ENCODE peak calls at places on chromosomes 3 and 15, in four cellular contexts. U is epithelial cell of esophagus, E is AG04450, B is neural progenitor cell. F is an unnamed sample.

GRCh38 chr3:72278349-72279067 is 493.6 kb upstream of the PROK2 start:
- DNase-seq in U (no peak), E (no peak), B (no peak), F (no peak)

GRCh38 chr3:42535981-42536784 is 33.7 kb downstream of the VIPR1 start:
- DNase-seq in U (peak), E (no peak), B (peak), F (no peak)

GRCh38 chr3:51739100-51739499 is 32.2 kb downstream of the GRM2 start:
- DNase-seq in U (no peak), E (no peak), B (no peak), F (no peak)

GRCh38 chr3:101279765-101280385 is 40.5 kb downstream of the IMPG2 start:
- DNase-seq in U (peak), E (no peak), B (no peak), F (no peak)

GRCh38 chr3:158313344-158313927 is 203.5 kb downstream of the RSRC1 start:
- DNase-seq in U (peak), E (no peak), B (peak), F (no peak)

GRCh38 chr3:18237251-18238005 is 187.7 kb downstream of the SATB1 start:
- DNase-seq in U (peak), E (no peak), B (no peak), F (peak)

GRCh38 chr3:66200147-66200546 is 20.7 kb upstream of the SLC25A26 start:
- DNase-seq in U (no peak), E (no peak), B (peak), F (no peak)

GRCh38 chr3:37725842-37726241 is 135.8 kb upstream of the CTDSPL start:
- DNase-seq in U (no peak), E (no peak), B (no peak), F (no peak)

GRCh38 chr3:16945330-16945729 is 60.6 kb downstream of the PLCL2 start:
- DNase-seq in U (peak), E (no peak), B (no peak), F (no peak)

GRCh38 chr3:80770106-80771079 is 991.1 kb downstream of the GBE1 start:
- DNase-seq in U (no peak), E (no peak), B (peak), F (no peak)

GRCh38 chr3:62003833-62004232 is 369.5 kb downstream of the FEZF2 start:
- DNase-seq in U (no peak), E (no peak), B (no peak), F (no peak)

GRCh38 chr3:144053121-144053520 is 81.5 kb downstream of the DIPK2A start:
- DNase-seq in U (peak), E (peak), B (no peak), F (peak)

GRCh38 chr3:66394261-66395249 is 106.3 kb downstream of the LRIG1 start:
- DNase-seq in U (no peak), E (no peak), B (no peak), F (no peak)

GRCh38 chr15:97563516-97563915 is 397.0 kb upstream of the ARRDC4 start:
- DNase-seq in U (no peak), E (no peak), B (no peak), F (no peak)

GRCh38 chr15:74307827-74308642 is 59.4 kb downstream of the CYP11A1 start:
- DNase-seq in U (peak), E (no peak), B (peak), F (peak)

GRCh38 chr15:96331942-96332853 is 1.7 kb downstream of the NR2F2 start:
- DNase-seq in U (peak), E (no peak), B (peak), F (no peak)

GRCh38 chr15:40944510-40945296 is 8.6 kb upstream of the CHAC1 start:
- DNase-seq in U (no peak), E (no peak), B (no peak), F (no peak)

GRCh38 chr3:67090472-67090871 is 92.4 kb downstream of the KBTBD8 start:
- DNase-seq in U (peak), E (no peak), B (no peak), F (no peak)

GRCh38 chr15:62740141-62741004 is 302.2 kb upstream of the TPM1 start:
- DNase-seq in U (no peak), E (no peak), B (no peak), F (no peak)

GRCh38 chr3:18890459-18890858 is 257.9 kb upstream of the KCNH8 start:
- DNase-seq in U (no peak), E (no peak), B (no peak), F (no peak)

GRCh38 chr3:27186013-27186412 is 183.2 kb downstream of the NEK10 start:
- DNase-seq in U (no peak), E (no peak), B (no peak), F (no peak)

GRCh38 chr15:84824260-84824690 is 7.1 kb downstream of the ALPK3 start:
- DNase-seq in U (no peak), E (no peak), B (no peak), F (no peak)

GRCh38 chr15:100140527-100141303 is 201.1 kb downstream of the ADAMTS17 start:
- DNase-seq in U (no peak), E (no peak), B (no peak), F (no peak)

GRCh38 chr3:63193647-63194046 is 84.5 kb upstream of the SYNPR start:
- DNase-seq in U (peak), E (no peak), B (peak), F (peak)

GRCh38 chr3:153734777-153735551 is 386.2 kb upstream of the ARHGEF26 start:
- DNase-seq in U (peak), E (no peak), B (no peak), F (no peak)

GRCh38 chr3:69020424-69020823 is 6.9 kb upstream of the EOGT start:
- DNase-seq in U (no peak), E (no peak), B (no peak), F (no peak)

GRCh38 chr3:44476181-44476599 is 1.3 kb downstream of the ZNF445 start:
- DNase-seq in U (peak), E (no peak), B (no peak), F (no peak)

GRCh38 chr3:12884104-12884742 is 42.9 kb upstream of the RPL32 start:
- DNase-seq in U (no peak), E (peak), B (no peak), F (no peak)

GRCh38 chr15:78640840-78641733 is at the start of gene CHRNB4:
- DNase-seq in U (peak), E (no peak), B (peak), F (no peak)

GRCh38 chr3:177538064-177538742 is 340.9 kb upstream of the TBL1XR1 start:
- DNase-seq in U (no peak), E (no peak), B (no peak), F (no peak)

GRCh38 chr3:22621205-22621809 is 581.8 kb upstream of the UBE2E2 start:
- DNase-seq in U (no peak), E (no peak), B (no peak), F (no peak)

GRCh38 chr3:157066335-157067071 is 93.4 kb downstream of the CCNL1 start:
- DNase-seq in U (peak), E (peak), B (no peak), F (no peak)

GRCh38 chr3:83403927-83404326 is 1554.9 kb upstream of the CADM2 start:
- DNase-seq in U (no peak), E (no peak), B (no peak), F (no peak)

GRCh38 chr15:52289629-52290081 is 5.9 kb downstream of the MYO5C start:
- DNase-seq in U (peak), E (no peak), B (peak), F (no peak)

GRCh38 chr3:64563776-64564175 is 124.0 kb downstream of the ADAMTS9 start:
- DNase-seq in U (no peak), E (no peak), B (peak), F (no peak)

GRCh38 chr3:64559658-64560057 is 128.1 kb downstream of the ADAMTS9 start:
- DNase-seq in U (no peak), E (no peak), B (no peak), F (no peak)

GRCh38 chr3:64560802-64561502 is 126.8 kb downstream of the ADAMTS9 start:
- DNase-seq in U (no peak), E (no peak), B (no peak), F (no peak)

GRCh38 chr3:64561503-64561810 is 126.3 kb downstream of the ADAMTS9 start:
- DNase-seq in U (no peak), E (no peak), B (no peak), F (no peak)
- H3K4me3 ChIP-seq in U (no peak), E (no peak), B (no peak), F (peak)

GRCh38 chr3:49120438-49121135 is at the start of gene USP19:
- DNase-seq in U (peak), E (peak), B (peak), F (peak)
- TF ChIP-seq CTCF in U (no peak), E (no peak), B (no peak), F (no peak)

GRCh38 chr15:64747578-64747977 is 27.8 kb downstream of the RBPMS2 start:
- DNase-seq in U (no peak), E (no peak), B (no peak), F (no peak)
- H3K4me3 ChIP-seq in U (no peak), E (no peak), B (no peak), F (no peak)

GRCh38 chr15:58161436-58161835 is 23.3 kb downstream of the AQP9 start:
- DNase-seq in U (no peak), E (no peak), B (no peak), F (no peak)
- TF ChIP-seq CTCF in U (no peak), E (no peak), B (no peak), F (no peak)

GRCh38 chr3:184676927-184677326 is 34.9 kb downstream of the MAGEF1 start:
- DNase-seq in U (no peak), E (no peak), B (no peak), F (no peak)
- H3K4me3 ChIP-seq in U (no peak), E (no peak), B (no peak), F (no peak)

DNA sequence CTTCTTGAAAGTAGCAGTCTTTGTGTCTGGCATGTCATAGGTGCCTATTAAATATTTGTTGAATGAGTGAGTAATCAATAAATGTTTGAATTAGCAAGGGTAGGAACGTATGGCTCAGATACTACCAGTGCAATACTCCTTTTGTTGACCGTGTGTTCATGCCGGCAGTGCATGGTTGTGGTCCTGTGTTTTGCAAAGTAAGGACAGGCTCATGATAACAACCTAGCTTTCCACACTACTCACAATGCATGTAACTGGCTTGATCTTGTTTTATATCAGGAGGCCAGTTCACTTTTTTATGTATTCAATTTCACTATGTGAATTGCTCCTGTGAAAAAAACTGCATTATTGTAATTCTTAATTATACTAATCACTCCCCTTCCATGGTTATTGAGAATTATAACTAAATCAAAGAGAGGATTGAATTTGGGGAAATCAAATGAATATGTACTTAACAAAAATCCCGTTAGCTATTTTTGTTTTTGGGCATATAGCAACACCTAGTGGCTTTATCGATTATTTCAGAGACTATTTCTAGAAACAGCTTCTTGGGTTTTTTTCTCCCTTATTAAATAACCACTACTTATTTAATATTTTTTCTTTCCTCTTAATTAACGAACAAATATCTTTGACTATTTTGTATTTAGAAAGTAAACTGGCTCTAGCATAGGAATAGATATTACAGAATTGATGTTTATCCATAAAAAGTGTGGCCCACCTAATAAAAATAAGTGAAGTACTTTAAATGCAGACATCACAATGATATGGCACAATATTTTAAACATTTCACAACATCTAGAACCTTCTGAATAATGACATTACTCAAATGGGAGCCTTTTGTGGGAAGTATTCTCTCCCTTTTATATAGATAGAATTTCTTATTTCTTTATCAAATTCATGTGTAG is 218.5 kb downstream of the BBX start:
- DNase-seq in U (peak), E (no peak), B (no peak), F (no peak)
- TF ChIP-seq CTCF in U (peak), E (peak), B (peak), F (peak)

GRCh38 chr3:98906230-98906629 is 4.7 kb upstream of the DCBLD2 start:
- DNase-seq in U (peak), E (peak), B (no peak), F (no peak)
- H3K4me3 ChIP-seq in U (no peak), E (no peak), B (no peak), F (no peak)

DNA sequence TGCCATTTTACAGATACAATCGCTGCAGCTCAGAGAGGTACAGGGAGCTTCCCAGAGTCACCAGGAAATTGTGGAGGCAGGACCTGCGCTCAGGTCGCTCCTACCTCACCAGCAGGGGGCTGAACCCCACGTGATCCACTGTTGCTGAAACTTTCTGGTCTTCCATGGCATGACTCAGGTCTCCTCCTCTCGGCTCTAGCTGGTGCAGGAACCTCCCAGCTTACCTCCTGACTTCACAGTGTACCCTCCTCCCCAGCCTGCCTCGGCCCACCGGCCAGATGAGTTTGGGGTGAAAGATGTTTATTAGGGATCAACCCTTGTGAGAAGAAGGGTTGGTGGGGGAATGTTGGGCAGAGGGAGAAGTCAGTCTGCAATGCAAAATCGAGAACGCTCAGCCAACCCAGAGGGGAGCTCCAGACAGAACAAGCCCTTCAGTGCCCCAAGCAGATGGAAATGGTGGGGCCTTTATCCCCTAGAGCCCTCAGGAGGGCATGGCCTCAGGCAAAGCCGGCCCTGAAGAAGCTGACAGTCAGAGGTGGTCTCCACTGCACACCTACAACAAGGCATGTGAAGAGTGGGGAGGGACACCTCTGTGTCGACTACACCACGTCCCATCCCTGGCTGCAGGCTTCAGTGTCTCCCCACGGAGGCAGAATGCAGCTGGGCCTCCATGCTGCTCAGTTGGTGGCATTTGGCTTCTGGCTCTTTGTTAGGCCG is 118.6 kb upstream of the PRR20G start:
- DNase-seq in U (peak), E (no peak), B (no peak), F (no peak)
- TF ChIP-seq CTCF in U (peak), E (no peak), B (peak), F (peak)

GRCh38 chr15:69847625-69848024 is 250.1 kb downstream of the TLE3 start:
- DNase-seq in U (no peak), E (no peak), B (no peak), F (no peak)
- H3K4me3 ChIP-seq in U (no peak), E (no peak), B (no peak), F (no peak)

F was measured in retinal pigment epithelial cell.